ENCODE peak calls at places on chromosomes 5 and 9, in six cellular contexts. J, F, W, P, R and N are unnamed samples.

GRCh38 chr5:109468737-109469420 is 59.1 kb upstream of the PJA2 start:
- DNase-seq in J (peak), F (peak), W (peak), P (peak), R (peak), N (peak)

GRCh38 chr5:34501840-34502239 is 154.3 kb upstream of the RAI14 start:
- DNase-seq in J (no peak), F (no peak), W (peak), P (no peak), R (no peak), N (peak)

GRCh38 chr9:126222363-126222834 is 104.2 kb upstream of the MVB12B start:
- DNase-seq in J (no peak), F (no peak), W (no peak), P (no peak), R (no peak), N (no peak)

GRCh38 chr5:592158-592557 is 20.0 kb upstream of the CEP72 start:
- DNase-seq in J (no peak), F (no peak), W (peak), P (no peak), R (no peak), N (no peak)

GRCh38 chr9:127450170-127450830 is 906 bp downstream of the RPL12 start:
- DNase-seq in J (peak), F (no peak), W (no peak), P (no peak), R (no peak), N (no peak)

GRCh38 chr9:129586647-129587046 is 34.3 kb downstream of the C9orf50 start:
- DNase-seq in J (no peak), F (no peak), W (peak), P (no peak), R (no peak), N (no peak)

GRCh38 chr5:133341915-133342710 is 270.2 kb downstream of the FSTL4 start:
- DNase-seq in J (no peak), F (no peak), W (no peak), P (no peak), R (no peak), N (no peak)

GRCh38 chr5:77087484-77088291 is 603 bp upstream of the ZBED3 start:
- DNase-seq in J (no peak), F (no peak), W (no peak), P (no peak), R (no peak), N (no peak)

GRCh38 chr5:162096448-162096847 is 28.9 kb downstream of the GABRG2 start:
- DNase-seq in J (no peak), F (no peak), W (no peak), P (no peak), R (no peak), N (no peak)

GRCh38 chr5:51961154-51961562 is 577.9 kb downstream of the ISL1 start:
- DNase-seq in J (no peak), F (no peak), W (no peak), P (no peak), R (no peak), N (no peak)

GRCh38 chr9:4548796-4549725 is 58.8 kb downstream of the SLC1A1 start:
- DNase-seq in J (peak), F (no peak), W (peak), P (no peak), R (no peak), N (no peak)

GRCh38 chr9:70060148-70060882 is 16.7 kb downstream of the MAMDC2 start:
- DNase-seq in J (no peak), F (no peak), W (no peak), P (no peak), R (no peak), N (no peak)

GRCh38 chr5:75744355-75744754 is 27.1 kb upstream of the POC5 start:
- DNase-seq in J (no peak), F (no peak), W (no peak), P (no peak), R (no peak), N (no peak)

GRCh38 chr5:137156175-137156574 is 343.0 kb downstream of the SPOCK1 start:
- DNase-seq in J (no peak), F (no peak), W (no peak), P (no peak), R (no peak), N (no peak)

GRCh38 chr9:35905912-35906679 is at the start of gene HRCT1:
- DNase-seq in J (peak), F (no peak), W (peak), P (peak), R (peak), N (peak)

GRCh38 chr5:3564827-3565560 is 30.6 kb upstream of the IRX1 start:
- DNase-seq in J (no peak), F (no peak), W (peak), P (no peak), R (no peak), N (no peak)

GRCh38 chr5:30040483-30041116 is 1152.9 kb upstream of the CDH6 start:
- DNase-seq in J (peak), F (no peak), W (peak), P (peak), R (no peak), N (peak)

GRCh38 chr5:162248107-162248713 is 180.6 kb downstream of the GABRG2 start:
- DNase-seq in J (no peak), F (no peak), W (peak), P (no peak), R (no peak), N (no peak)

GRCh38 chr9:2622361-2623045 is 916 bp downstream of the VLDLR start:
- DNase-seq in J (peak), F (no peak), W (peak), P (peak), R (no peak), N (no peak)